ENCODE peak calls at places on chromosomes 16 and 17, in four cellular contexts. I is H1, B is GM12878, C is K562. O is an unnamed sample.

GRCh38 chr17:39473310-39473709 is 12.0 kb downstream of the CDK12 start:
- DNase-seq in I (no peak), B (no peak), C (no peak), O (no peak)

GRCh38 chr17:77579717-77580116 is 378.8 kb upstream of the TNRC6C start:
- DNase-seq in I (no peak), B (no peak), C (no peak), O (no peak)

GRCh38 chr17:37170881-37171460 is 204.8 kb upstream of the C17orf78 start:
- DNase-seq in I (no peak), B (no peak), C (no peak), O (no peak)

GRCh38 chr17:1231456-1231855 is 38.8 kb upstream of the BHLHA9 start:
- DNase-seq in I (no peak), B (no peak), C (no peak), O (no peak)

GRCh38 chr16:79707867-79708266 is 107.3 kb upstream of the MAF start:
- DNase-seq in I (no peak), B (no peak), C (no peak), O (no peak)

GRCh38 chr16:56226187-56226586 is 34.9 kb downstream of the GNAO1 start:
- DNase-seq in I (no peak), B (no peak), C (no peak), O (no peak)

GRCh38 chr16:57043248-57043647 is 49.1 kb upstream of the CPNE2 start:
- DNase-seq in I (no peak), B (no peak), C (no peak), O (no peak)

GRCh38 chr16:30061195-30061554 is 4.4 kb upstream of the ALDOA start:
- DNase-seq in I (no peak), B (no peak), C (no peak), O (no peak)

GRCh38 chr16:30838876-30839471 is 52.0 kb upstream of the ZNF629 start:
- DNase-seq in I (no peak), B (no peak), C (no peak), O (no peak)

GRCh38 chr17:46266656-46267544 is 28.0 kb upstream of the LRRC37A start:
- DNase-seq in I (peak; percentile 93), B (peak; percentile 37), C (peak; percentile 99), O (peak; percentile 100)

GRCh38 chr16:54647216-54647615 is 283.4 kb upstream of the IRX5 start:
- DNase-seq in I (no peak), B (no peak), C (no peak), O (no peak)

GRCh38 chr16:8026450-8026849 is 563.9 kb downstream of the TMEM114 start:
- DNase-seq in I (peak; percentile 69), B (no peak), C (peak; percentile 24), O (no peak)

GRCh38 chr16:27318399-27319256 is 4.9 kb downstream of the IL4R start:
- DNase-seq in I (no peak), B (no peak), C (no peak), O (no peak)

GRCh38 chr16:68332411-68333121 is 21.7 kb downstream of the PRMT7 start:
- DNase-seq in I (no peak), B (no peak), C (no peak), O (peak; percentile 38)

GRCh38 chr16:50469744-50470301 is 78.4 kb upstream of the NKD1 start:
- DNase-seq in I (peak; percentile 52), B (no peak), C (no peak), O (no peak)

GRCh38 chr16:7355758-7356157 is 23.1 kb downstream of the RBFOX1 start:
- DNase-seq in I (no peak), B (no peak), C (no peak), O (no peak)

GRCh38 chr16:69057400-69058378 is 47.8 kb upstream of the HAS3 start:
- DNase-seq in I (no peak), B (peak; percentile 59), C (no peak), O (peak; percentile 25)

GRCh38 chr16:66250686-66251405 is 115.6 kb upstream of the CDH5 start:
- DNase-seq in I (no peak), B (no peak), C (no peak), O (peak; percentile 63)

GRCh38 chr17:76480676-76481075 is 13.3 kb downstream of the AANAT start:
- DNase-seq in I (no peak), B (no peak), C (no peak), O (no peak)

GRCh38 chr17:751269-752001 is 629 bp downstream of the GEMIN4 start:
- DNase-seq in I (peak; percentile 54), B (no peak), C (peak; percentile 20), O (peak; percentile 51)

GRCh38 chr16:12144355-12144754 is 167.8 kb downstream of the SNX29 start:
- DNase-seq in I (no peak), B (no peak), C (peak; percentile 42), O (no peak)

GRCh38 chr16:73043828-73044493 is 4.0 kb downstream of the ZFHX3 start:
- DNase-seq in I (no peak), B (no peak), C (no peak), O (no peak)

GRCh38 chr16:15765880-15766279 is 90.9 kb downstream of the MYH11 start:
- DNase-seq in I (peak; percentile 50), B (peak; percentile 74), C (peak; percentile 45), O (peak; percentile 64)

GRCh38 chr17:19485800-19486340 is 47.8 kb upstream of the SLC47A1 start:
- DNase-seq in I (no peak), B (no peak), C (no peak), O (no peak)

GRCh38 chr16:30398660-30399434 is 3.6 kb downstream of the ZNF48 start:
- DNase-seq in I (peak; percentile 44), B (no peak), C (no peak), O (no peak)

GRCh38 chr16:75296606-75297005 is 45.2 kb upstream of the BCAR1 start:
- DNase-seq in I (no peak), B (no peak), C (no peak), O (peak; percentile 63)

GRCh38 chr16:4109250-4109736 is 6.9 kb downstream of the ADCY9 start:
- DNase-seq in I (no peak), B (no peak), C (no peak), O (no peak)

GRCh38 chr16:12500771-12501170 is 302.9 kb downstream of the CPPED1 start:
- DNase-seq in I (no peak), B (no peak), C (no peak), O (no peak)

GRCh38 chr17:81241648-81242420 is 2.7 kb downstream of the NDUFAF8 start:
- DNase-seq in I (peak; percentile 97), B (no peak), C (peak; percentile 75), O (peak; percentile 96)

GRCh38 chr16:75452464-75453190 is 11.9 kb downstream of the TMEM170A start:
- DNase-seq in I (no peak), B (no peak), C (no peak), O (peak; percentile 53)

GRCh38 chr16:70341600-70341999 is 5.1 kb upstream of the DDX19A start:
- DNase-seq in I (no peak), B (no peak), C (no peak), O (no peak)

GRCh38 chr16:8885674-8886592 is 3.8 kb downstream of the LITAFD start:
- DNase-seq in I (no peak), B (no peak), C (no peak), O (peak; percentile 69)

GRCh38 chr17:66789961-66790421 is 44.9 kb upstream of the CACNG5 start:
- DNase-seq in I (no peak), B (no peak), C (no peak), O (no peak)
- TF ChIP-seq NRF1 in I (no peak), B (no peak), C (no peak), O (no peak)

GRCh38 chr16:85579199-85579598 is 33.9 kb upstream of the GSE1 start:
- DNase-seq in I (no peak), B (no peak), C (no peak), O (no peak)
- TF ChIP-seq NRF1 in I (no peak), B (no peak), C (no peak), O (no peak)

GRCh38 chr17:7357381-7357780 is 2.4 kb downstream of the TMEM95 start:
- DNase-seq in I (no peak), B (no peak), C (no peak), O (no peak)

GRCh38 chr17:7361906-7362305 is 7.0 kb downstream of the TMEM95 start:
- DNase-seq in I (no peak), B (no peak), C (no peak), O (no peak)

GRCh38 chr17:7367918-7368596 is 12.8 kb upstream of the TNK1 start:
- DNase-seq in I (no peak), B (no peak), C (no peak), O (no peak)

GRCh38 chr17:7367083-7367482 is 12.1 kb downstream of the TMEM95 start:
- DNase-seq in I (no peak), B (no peak), C (no peak), O (no peak)

GRCh38 chr17:7363311-7363710 is 8.4 kb downstream of the TMEM95 start:
- DNase-seq in I (no peak), B (no peak), C (no peak), O (no peak)
- TF ChIP-seq NRF1 in I (no peak), B (no peak), C (no peak), O (no peak)

GRCh38 chr16:47916266-47916665 is 239.5 kb downstream of the ABCC12 start:
- DNase-seq in I (no peak), B (no peak), C (no peak), O (no peak)
- TF ChIP-seq NRF1 in I (no peak), B (no peak), C (no peak), O (no peak)

DNA sequence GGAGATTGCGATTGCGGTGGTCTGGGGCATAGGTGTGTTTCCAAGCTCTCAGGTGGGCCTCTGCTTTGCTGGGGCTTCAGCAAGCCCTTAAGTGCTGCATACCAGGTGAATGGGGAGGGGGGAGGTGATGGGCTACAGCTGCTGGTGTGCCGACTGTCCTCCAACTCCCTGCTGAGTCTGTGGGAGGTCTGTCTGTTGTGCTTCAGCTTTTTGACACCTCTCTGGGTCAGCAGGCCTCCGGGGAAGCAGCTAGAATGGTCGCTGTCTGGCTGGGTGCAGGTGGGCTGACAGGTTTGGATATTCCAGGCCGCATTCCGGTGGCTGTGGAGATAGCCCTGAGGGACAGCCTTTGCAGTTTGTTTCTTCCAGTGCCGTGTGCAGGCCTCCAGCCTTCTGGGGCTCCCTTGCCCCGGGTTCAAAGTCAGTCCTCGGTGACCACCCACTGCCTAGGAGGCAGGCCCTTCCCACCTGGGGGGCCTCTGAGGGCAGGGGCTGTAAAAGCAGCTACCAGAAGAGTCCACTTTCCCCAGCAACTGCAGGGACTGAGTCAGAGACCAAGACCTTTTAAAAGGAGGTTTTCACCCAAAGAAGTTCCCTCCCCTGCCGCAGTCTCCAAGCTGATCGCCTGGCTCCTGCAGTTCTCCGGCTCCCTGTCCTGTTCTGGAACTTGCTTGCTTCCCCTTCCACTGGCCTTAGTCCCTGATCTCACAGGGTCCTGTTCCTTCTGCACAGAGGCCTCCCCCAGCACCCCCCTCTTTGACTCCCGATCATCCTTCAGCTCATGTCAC is 2.0 kb upstream of the TTYH2 start:
- DNase-seq in I (peak; percentile 73), B (no peak), C (no peak), O (no peak)
- TF ChIP-seq NRF1 in I (no peak), B (no peak), C (no peak), O (no peak)

GRCh38 chr17:74126959-74127358 is 76.5 kb upstream of the RPL38 start:
- DNase-seq in I (no peak), B (no peak), C (no peak), O (no peak)
- TF ChIP-seq NRF1 in I (no peak), B (no peak), C (no peak), O (no peak)